ENCODE peak calls at places on chromosomes 7 and 10, in five cellular contexts. One of them, this sample, is unnamed. For H3K4me1, the result is how much of the 10 kb centered on the place peaks cover.

GRCh38 chr10:72276421-72277339 is 3.0 kb downstream of the DDIT4 start:
- DNase-seq in A549: no peak
- DNase-seq in sigmoid colon: no peak
- DNase-seq in stomach: peak
- DNase-seq in transverse colon: peak
- DNase-seq in this sample: peak

GRCh38 chr10:68099736-68100135 is 9.6 kb upstream of the MYPN start:
- DNase-seq in A549: no peak
- DNase-seq in sigmoid colon: no peak
- DNase-seq in stomach: no peak
- DNase-seq in transverse colon: no peak
- DNase-seq in this sample: no peak

GRCh38 chr7:122528879-122529481 is 169.9 kb downstream of the RNF133 start:
- DNase-seq in A549: peak
- DNase-seq in sigmoid colon: no peak
- DNase-seq in stomach: no peak
- DNase-seq in transverse colon: no peak
- DNase-seq in this sample: no peak

GRCh38 chr10:130061760-130062159 is 48.9 kb downstream of the C10orf143 start:
- DNase-seq in A549: no peak
- DNase-seq in sigmoid colon: no peak
- DNase-seq in stomach: no peak
- DNase-seq in transverse colon: no peak
- DNase-seq in this sample: no peak

GRCh38 chr10:71029411-71029881 is 141.1 kb upstream of the PCBD1 start:
- DNase-seq in A549: no peak
- DNase-seq in sigmoid colon: no peak
- DNase-seq in stomach: no peak
- DNase-seq in transverse colon: no peak
- DNase-seq in this sample: no peak

GRCh38 chr10:126468467-126468866 is 80.2 kb upstream of the ADAM12 start:
- DNase-seq in A549: no peak
- DNase-seq in sigmoid colon: no peak
- DNase-seq in stomach: no peak
- DNase-seq in transverse colon: no peak
- DNase-seq in this sample: no peak

GRCh38 chr10:24849537-24850299 is 102.7 kb downstream of the PRTFDC1 start:
- DNase-seq in A549: no peak
- DNase-seq in sigmoid colon: no peak
- DNase-seq in stomach: no peak
- DNase-seq in transverse colon: no peak
- DNase-seq in this sample: no peak

GRCh38 chr7:23226841-23227450 is 19.6 kb upstream of the GPNMB start:
- DNase-seq in A549: no peak
- DNase-seq in sigmoid colon: no peak
- DNase-seq in stomach: no peak
- DNase-seq in transverse colon: no peak
- DNase-seq in this sample: no peak

GRCh38 chr7:148770004-148770403 is 71.3 kb downstream of the CUL1 start:
- DNase-seq in A549: no peak
- DNase-seq in sigmoid colon: no peak
- DNase-seq in stomach: no peak
- DNase-seq in transverse colon: no peak
- DNase-seq in this sample: no peak

GRCh38 chr7:67636363-67637355 is 640.0 kb downstream of the TYW1 start:
- DNase-seq in A549: no peak
- DNase-seq in sigmoid colon: no peak
- DNase-seq in stomach: no peak
- DNase-seq in transverse colon: no peak
- DNase-seq in this sample: peak

GRCh38 chr7:156818133-156818532 is 74.8 kb downstream of the LMBR1 start:
- DNase-seq in A549: no peak
- DNase-seq in sigmoid colon: no peak
- DNase-seq in stomach: no peak
- DNase-seq in transverse colon: no peak
- DNase-seq in this sample: no peak

GRCh38 chr7:36090976-36091375 is 62.1 kb upstream of the EEPD1 start:
- DNase-seq in A549: no peak
- DNase-seq in sigmoid colon: no peak
- DNase-seq in stomach: no peak
- DNase-seq in transverse colon: no peak
- DNase-seq in this sample: no peak

GRCh38 chr10:120511165-120511564 is 54.1 kb downstream of the PLPP4 start:
- DNase-seq in A549: no peak
- DNase-seq in sigmoid colon: no peak
- DNase-seq in stomach: no peak
- DNase-seq in transverse colon: no peak
- DNase-seq in this sample: no peak

GRCh38 chr10:34216348-34216908 is 598.7 kb downstream of the PARD3 start:
- DNase-seq in A549: no peak
- DNase-seq in sigmoid colon: no peak
- DNase-seq in stomach: no peak
- DNase-seq in transverse colon: no peak
- DNase-seq in this sample: no peak

GRCh38 chr7:19442016-19442785 is 266.6 kb downstream of the POLR1F start:
- DNase-seq in A549: peak
- DNase-seq in sigmoid colon: no peak
- DNase-seq in stomach: no peak
- DNase-seq in transverse colon: no peak
- DNase-seq in this sample: no peak

GRCh38 chr10:132257271-132257670 is 50.5 kb downstream of the STK32C start:
- DNase-seq in A549: peak
- DNase-seq in sigmoid colon: no peak
- DNase-seq in stomach: no peak
- DNase-seq in transverse colon: no peak
- DNase-seq in this sample: no peak

GRCh38 chr10:5890519-5890878 is 456 bp downstream of the FBH1 start:
- DNase-seq in A549: peak
- DNase-seq in sigmoid colon: peak
- DNase-seq in stomach: no peak
- DNase-seq in transverse colon: peak
- DNase-seq in this sample: peak

GRCh38 chr7:93551063-93551895 is 23.2 kb downstream of the CALCR start:
- DNase-seq in A549: peak
- DNase-seq in sigmoid colon: no peak
- DNase-seq in stomach: no peak
- DNase-seq in transverse colon: no peak
- DNase-seq in this sample: no peak

GRCh38 chr10:130472236-130472635 is 336.0 kb downstream of the GLRX3 start:
- DNase-seq in A549: no peak
- DNase-seq in sigmoid colon: peak
- DNase-seq in stomach: no peak
- DNase-seq in transverse colon: no peak
- DNase-seq in this sample: no peak

GRCh38 chr7:37380831-37381230 is 67.8 kb downstream of the ELMO1 start:
- DNase-seq in A549: no peak
- DNase-seq in sigmoid colon: no peak
- DNase-seq in stomach: no peak
- DNase-seq in transverse colon: no peak
- DNase-seq in this sample: no peak

GRCh38 chr7:2165610-2166594 is 66.8 kb downstream of the MAD1L1 start:
- DNase-seq in A549: no peak
- DNase-seq in sigmoid colon: no peak
- DNase-seq in stomach: no peak
- DNase-seq in transverse colon: no peak
- DNase-seq in this sample: no peak

GRCh38 chr10:94035982-94036663 is 42.4 kb downstream of the PLCE1 start:
- DNase-seq in A549: no peak
- DNase-seq in sigmoid colon: no peak
- DNase-seq in stomach: no peak
- DNase-seq in transverse colon: no peak
- DNase-seq in this sample: no peak

DNA sequence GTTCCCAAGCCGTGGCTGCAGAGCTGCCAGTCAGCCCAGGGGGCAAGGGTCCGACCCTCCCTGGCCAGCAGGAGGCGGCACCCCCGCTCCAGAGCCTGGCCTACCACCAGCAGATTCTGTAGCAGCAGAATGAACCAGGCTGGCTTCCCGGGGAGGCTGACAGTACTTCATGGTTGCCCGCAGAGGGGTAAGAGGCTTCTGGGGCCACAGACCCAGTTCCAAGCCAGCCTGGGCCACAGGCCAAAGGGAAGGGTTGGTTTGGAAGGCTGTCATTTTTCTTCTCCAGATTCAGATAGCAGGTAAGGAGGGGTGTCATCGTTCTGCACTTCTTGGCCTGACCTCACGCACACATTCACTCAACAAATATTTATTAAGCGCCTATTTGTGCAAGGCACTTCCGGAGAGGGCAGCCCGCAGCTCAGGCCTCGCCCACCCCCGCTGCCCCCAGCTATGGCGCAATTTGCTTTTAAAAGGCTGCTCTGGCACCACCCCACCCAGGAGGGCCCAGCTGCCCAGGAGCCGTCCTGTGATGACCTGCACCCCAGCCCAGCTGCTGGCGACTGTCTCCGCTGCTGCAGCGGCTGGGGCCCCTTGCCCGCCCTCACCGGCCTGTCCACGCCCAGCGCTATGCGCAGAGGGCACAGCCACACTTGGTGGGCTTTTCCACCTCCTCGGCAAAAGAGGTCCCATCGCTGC is 168.5 kb downstream of the LCOR start:
- DNase-seq in A549: no peak
- DNase-seq in sigmoid colon: no peak
- DNase-seq in stomach: no peak
- DNase-seq in transverse colon: no peak
- DNase-seq in this sample: no peak
- TF ChIP-seq CTCF in A549: no peak
- TF ChIP-seq CTCF in sigmoid colon: no peak
- TF ChIP-seq CTCF in stomach: no peak
- TF ChIP-seq CTCF in transverse colon: no peak
- TF ChIP-seq CTCF in this sample: no peak

GRCh38 chr7:99403764-99404163 is 4.6 kb downstream of the PDAP1 start:
- DNase-seq in A549: no peak
- DNase-seq in sigmoid colon: no peak
- DNase-seq in stomach: no peak
- DNase-seq in transverse colon: no peak
- DNase-seq in this sample: no peak
- TF ChIP-seq POLR2A in A549: no peak
- TF ChIP-seq POLR2A in sigmoid colon: no peak
- TF ChIP-seq POLR2A in stomach: no peak
- TF ChIP-seq POLR2A in transverse colon: no peak
- TF ChIP-seq POLR2A in this sample: no peak

GRCh38 chr7:73716318-73716890 is 3.1 kb downstream of the STX1A start:
- DNase-seq in A549: no peak
- DNase-seq in sigmoid colon: no peak
- DNase-seq in stomach: no peak
- DNase-seq in transverse colon: no peak
- DNase-seq in this sample: no peak

GRCh38 chr7:73717991-73718405 is 1.5 kb downstream of the STX1A start:
- DNase-seq in A549: no peak
- DNase-seq in sigmoid colon: no peak
- DNase-seq in stomach: no peak
- DNase-seq in transverse colon: peak
- DNase-seq in this sample: no peak

GRCh38 chr7:73718438-73718881 is 1.0 kb downstream of the STX1A start:
- DNase-seq in A549: no peak
- DNase-seq in sigmoid colon: no peak
- DNase-seq in stomach: no peak
- DNase-seq in transverse colon: no peak
- DNase-seq in this sample: no peak

GRCh38 chr7:73715648-73716317 is 3.7 kb downstream of the STX1A start:
- DNase-seq in A549: peak
- DNase-seq in sigmoid colon: no peak
- DNase-seq in stomach: peak
- DNase-seq in transverse colon: peak
- DNase-seq in this sample: peak

DNA sequence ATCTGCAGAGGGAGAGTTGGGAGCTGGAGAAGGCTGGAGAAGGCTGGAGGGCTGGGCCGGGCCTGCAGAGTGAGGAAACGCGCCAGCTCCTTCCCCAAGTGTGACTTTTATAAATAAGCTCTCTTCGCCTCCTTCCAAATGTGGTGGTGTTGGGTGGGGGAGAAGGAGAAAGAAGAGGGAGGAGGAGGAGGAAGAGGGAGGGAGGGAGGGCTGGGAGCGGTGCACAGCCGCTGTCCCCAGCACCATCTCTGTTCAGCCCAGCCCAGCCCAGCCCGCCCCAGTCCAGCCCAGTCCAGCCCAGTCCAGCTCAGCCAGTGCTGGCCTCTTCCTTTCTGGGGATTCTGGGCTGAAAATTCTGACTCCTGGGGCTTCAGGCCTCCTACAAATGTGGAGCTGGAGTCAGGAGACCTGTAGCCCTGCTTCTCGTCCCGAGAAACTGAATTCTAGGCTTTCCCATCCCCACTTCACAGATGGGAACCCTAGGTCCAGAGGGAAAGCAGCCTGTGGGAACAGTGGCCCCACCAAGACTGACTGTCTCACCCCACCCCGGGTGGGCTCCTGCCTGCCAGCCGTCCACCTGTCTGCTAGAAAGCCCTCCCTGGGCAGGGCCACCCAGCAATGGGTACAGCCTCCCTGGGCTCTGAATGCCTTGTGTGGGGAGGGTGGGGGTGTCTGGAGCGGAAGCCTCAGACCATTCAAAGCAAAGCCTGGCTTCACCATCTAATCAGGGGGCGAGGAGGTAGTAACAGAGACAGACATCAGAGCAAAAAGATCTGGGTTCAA is 2.3 kb downstream of the STX1A start:
- DNase-seq in A549: no peak
- DNase-seq in sigmoid colon: peak
- DNase-seq in stomach: no peak
- DNase-seq in transverse colon: no peak
- DNase-seq in this sample: no peak
- H3K4me1 ChIP-seq in A549: half or more
- H3K4me1 ChIP-seq in sigmoid colon: under half
- H3K4me1 ChIP-seq in stomach: half or more
- H3K4me1 ChIP-seq in transverse colon: under half
- H3K4me1 ChIP-seq in this sample: under half

GRCh38 chr7:118259115-118259514 is 34.6 kb downstream of the ANKRD7 start:
- DNase-seq in A549: no peak
- DNase-seq in sigmoid colon: no peak
- DNase-seq in stomach: no peak
- DNase-seq in transverse colon: no peak
- DNase-seq in this sample: no peak
- TF ChIP-seq CTCF in A549: peak
- TF ChIP-seq CTCF in sigmoid colon: no peak
- TF ChIP-seq CTCF in stomach: no peak
- TF ChIP-seq CTCF in transverse colon: peak
- TF ChIP-seq CTCF in this sample: peak

GRCh38 chr7:151748733-151749132 is 128.2 kb downstream of the PRKAG2 start:
- DNase-seq in A549: no peak
- DNase-seq in sigmoid colon: no peak
- DNase-seq in stomach: no peak
- DNase-seq in transverse colon: no peak
- DNase-seq in this sample: no peak
- TF ChIP-seq POLR2A in A549: no peak
- TF ChIP-seq POLR2A in sigmoid colon: no peak
- TF ChIP-seq POLR2A in stomach: no peak
- TF ChIP-seq POLR2A in transverse colon: no peak
- TF ChIP-seq POLR2A in this sample: no peak